ENCODE peak calls at places on chromosomes 13 and 19, in ten cellular contexts. U, Z, V, S, A, W, D, M, R and C are unnamed samples. For H3K4me1, the result is how much of the 10 kb centered on the place peaks cover.

GRCh38 chr19:19657397-19657783 is 6.1 kb downstream of the ATP13A1 start:
- DNase-seq in V (no peak), D (no peak), Z (no peak), M (no peak), S (no peak), A (no peak), U (no peak), R (peak), W (no peak), C (peak)

GRCh38 chr19:46265217-46265828 is 31.5 kb upstream of the HIF3A start:
- DNase-seq in W (peak), D (peak), S (peak), A (peak), Z (no peak), M (no peak), R (peak), U (peak), V (peak), C (peak)

GRCh38 chr19:5040544-5041167 is 71.7 kb downstream of the KDM4B start:
- DNase-seq in U (no peak), D (no peak), S (no peak), M (no peak), R (no peak), A (no peak), W (no peak), V (no peak), Z (no peak), C (no peak)

GRCh38 chr19:48480151-48480475 is 10.9 kb downstream of the CYTH2 start:
- DNase-seq in Z (peak), R (peak), A (no peak), W (peak), D (peak), M (no peak), V (no peak), U (no peak), S (no peak), C (no peak)

GRCh38 chr13:108924154-108924940 is 294.9 kb downstream of the MYO16 start:
- DNase-seq in R (no peak), D (no peak), S (peak), A (no peak), W (no peak), U (no peak), M (no peak), Z (no peak), V (no peak), C (no peak)

GRCh38 chr19:1656988-1657536 is 4.6 kb upstream of the TCF3 start:
- DNase-seq in S (no peak), V (no peak), M (no peak), R (no peak), U (no peak), A (no peak), D (no peak), Z (no peak), W (no peak), C (no peak)

GRCh38 chr19:41870401-41870873 is 6.6 kb upstream of the CD79A start:
- DNase-seq in A (no peak), U (peak), M (no peak), S (peak), D (no peak), W (no peak), Z (no peak), V (no peak), R (peak), C (no peak)

GRCh38 chr13:27001705-27002104 is 169.9 kb downstream of the USP12 start:
- DNase-seq in S (no peak), W (no peak), D (no peak), M (peak), Z (no peak), V (no peak), A (no peak), U (no peak), R (no peak), C (no peak)

GRCh38 chr19:39582442-39582841 is 19.9 kb upstream of the LGALS13 start:
- DNase-seq in U (no peak), Z (no peak), A (no peak), R (no peak), D (no peak), W (no peak), S (no peak), M (no peak), V (no peak), C (no peak)

GRCh38 chr19:54684537-54684936 is 21.8 kb downstream of the LILRB4 start:
- DNase-seq in Z (no peak), V (peak), A (no peak), U (no peak), S (no peak), W (no peak), D (no peak), M (no peak), R (peak), C (no peak)

GRCh38 chr19:53158119-53158656 is 665 bp downstream of the ZNF347 start:
- DNase-seq in M (peak), U (peak), R (peak), V (peak), S (peak), Z (peak), D (peak), W (no peak), A (peak), C (no peak)

GRCh38 chr13:71979616-71980015 is 112.6 kb upstream of the DACH1 start:
- DNase-seq in W (no peak), R (no peak), A (no peak), U (peak), S (no peak), M (no peak), D (no peak), V (no peak), Z (no peak), C (peak)

GRCh38 chr19:296476-297225 is 5.4 kb upstream of the PLPP2 start:
- DNase-seq in U (no peak), M (no peak), Z (peak), V (no peak), R (no peak), D (no peak), A (no peak), W (no peak), S (no peak), C (no peak)

GRCh38 chr13:43269037-43269476 is 245.7 kb downstream of the DNAJC15 start:
- DNase-seq in R (peak), V (no peak), A (no peak), D (peak), Z (no peak), S (peak), W (no peak), M (no peak), U (peak), C (peak)

GRCh38 chr13:94435604-94436226 is 43.8 kb downstream of the DCT start:
- DNase-seq in Z (no peak), M (no peak), A (no peak), W (no peak), U (peak), D (no peak), R (peak), V (peak), S (peak), C (peak)

GRCh38 chr13:24085662-24086061 is 74.9 kb upstream of the SPATA13 start:
- DNase-seq in V (no peak), A (no peak), R (no peak), D (no peak), M (no peak), W (no peak), U (no peak), Z (no peak), S (no peak), C (no peak)

GRCh38 chr13:114152831-114153371 is 20.5 kb upstream of the RASA3 start:
- DNase-seq in U (peak), Z (no peak), D (no peak), W (no peak), R (peak), V (no peak), S (no peak), M (no peak), A (no peak), C (no peak)

GRCh38 chr13:50415428-50415827 is 400.2 kb downstream of the KCNRG start:
- DNase-seq in M (no peak), W (no peak), S (peak), Z (no peak), A (no peak), R (peak), U (no peak), D (no peak), V (no peak), C (no peak)

GRCh38 chr19:38443458-38444001 is 10.0 kb downstream of the RYR1 start:
- DNase-seq in A (no peak), U (no peak), R (no peak), S (no peak), D (no peak), M (no peak), Z (no peak), W (no peak), V (no peak), C (no peak)

GRCh38 chr19:41753159-41753558 is 2.2 kb upstream of the CEACAM6 start:
- DNase-seq in M (no peak), V (peak), A (peak), U (peak), S (no peak), W (peak), D (peak), R (peak), Z (peak), C (peak)

GRCh38 chr19:14786421-14786851 is 8.1 kb upstream of the ADGRE2 start:
- DNase-seq in V (peak), A (no peak), M (peak), Z (peak), W (no peak), R (peak), D (peak), U (peak), S (no peak), C (no peak)

GRCh38 chr13:98999635-98999952 is 21.7 kb upstream of the DOCK9 start:
- DNase-seq in Z (no peak), R (peak), U (no peak), W (no peak), S (peak), V (no peak), A (no peak), M (no peak), D (no peak), C (no peak)

GRCh38 chr13:98997738-98998641 is 20.1 kb upstream of the DOCK9 start:
- DNase-seq in D (no peak), U (no peak), W (no peak), Z (no peak), V (no peak), R (no peak), S (no peak), M (no peak), A (no peak), C (no peak)

GRCh38 chr13:98998831-98999634 is 21.2 kb upstream of the DOCK9 start:
- DNase-seq in S (no peak), W (no peak), R (no peak), V (no peak), D (no peak), Z (no peak), A (no peak), M (no peak), U (no peak), C (no peak)

GRCh38 chr13:99002191-99002710 is 24.4 kb upstream of the DOCK9 start:
- DNase-seq in M (no peak), V (no peak), D (no peak), Z (no peak), U (no peak), A (no peak), R (no peak), W (no peak), S (no peak), C (no peak)

DNA sequence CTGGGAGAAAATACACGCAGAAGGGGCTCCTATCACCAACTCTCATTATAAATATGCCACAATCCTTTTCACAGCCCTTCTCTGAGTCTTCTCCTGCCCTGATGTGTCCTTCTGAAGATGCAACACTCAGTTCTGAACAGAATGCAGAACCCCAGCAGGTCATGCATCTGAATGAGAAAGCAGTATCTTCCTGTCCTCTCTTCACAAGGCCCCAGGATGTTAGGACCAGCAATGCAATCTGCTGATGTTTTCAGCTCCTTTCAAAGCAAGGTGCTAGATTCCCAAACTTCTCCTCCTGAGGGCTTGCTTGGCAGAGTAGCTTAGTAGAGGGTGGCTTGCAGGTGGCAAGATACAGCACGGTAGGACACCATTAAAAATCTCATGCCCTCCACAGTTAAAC is 22.3 kb upstream of the DOCK9 start:
- DNase-seq in R (no peak), D (no peak), S (no peak), V (peak), A (no peak), Z (no peak), W (no peak), M (no peak), U (no peak), C (no peak)
- H3K4me1 ChIP-seq in R (under half), D (under half), S (under half), V (under half), A (half or more), Z (half or more), W (half or more), M (under half), U (under half), C (under half)

DNA sequence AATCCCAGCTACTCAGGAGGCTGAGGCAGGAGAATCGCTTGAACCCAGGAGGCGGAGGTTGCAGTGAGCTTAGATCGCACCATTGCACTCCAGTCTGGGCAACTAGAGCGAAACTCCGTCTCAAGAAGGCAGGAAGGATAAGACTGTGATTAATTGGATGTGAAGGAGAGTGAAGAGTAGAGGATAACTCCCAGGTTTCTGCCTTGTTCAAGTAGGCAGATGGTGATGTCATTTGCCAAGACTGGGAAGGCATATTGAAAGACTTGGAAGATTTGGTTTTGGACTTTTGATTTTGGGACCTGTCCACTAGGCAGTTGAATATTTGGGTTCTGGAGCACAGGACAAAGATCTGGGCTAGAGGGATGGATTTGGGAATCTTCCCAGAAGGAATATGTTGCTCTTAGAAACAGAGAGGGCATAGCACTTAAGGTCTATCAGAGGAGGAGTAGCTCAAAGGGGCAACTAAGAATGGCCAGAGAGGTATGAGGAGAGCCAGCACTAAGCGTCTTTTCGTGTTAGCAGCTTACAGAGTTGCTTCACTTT is 20.0 kb downstream of the GARRE1 start:
- DNase-seq in V (no peak), W (no peak), S (peak), A (no peak), D (no peak), M (no peak), U (no peak), Z (no peak), R (peak), C (no peak)
- H3K4me1 ChIP-seq in V (under half), W (half or more), S (under half), A (half or more), D (under half), M (under half), U (under half), Z (half or more), R (under half), C (under half)

GRCh38 chr13:98689347-98689968 is 63.0 kb downstream of the SLC15A1 start:
- DNase-seq in W (no peak), D (no peak), R (no peak), U (no peak), Z (no peak), M (no peak), A (no peak), V (no peak), S (no peak), C (no peak)
- H3K4me1 ChIP-seq in W (under half), D (under half), R (under half), U (under half), Z (under half), M (under half), A (under half), V (under half), S (under half), C (under half)

GRCh38 chr19:7926021-7926726 is at the start of gene CTXN1:
- DNase-seq in A (peak), R (peak), S (no peak), W (peak), D (peak), U (peak), V (no peak), Z (peak), M (no peak), C (peak)
- H3K4me1 ChIP-seq in A (under half), R (under half), S (under half), W (half or more), D (under half), U (under half), V (under half), Z (under half), M (half or more), C (under half)